ENCODE peak calls at places on chromosomes 12 and 14, in five cellular contexts. One of them, this sample, is unnamed.

GRCh38 chr12:53961025-53961761 is 6.5 kb downstream of the HOXC12 start:
- DNase-seq in neural crest cell: no peak
- DNase-seq in mucosa of descending colon: no peak
- DNase-seq in T-cell: no peak
- DNase-seq in tibial artery: no peak
- DNase-seq in this sample: no peak

GRCh38 chr12:47808574-47809380 is 10.9 kb downstream of the HDAC7 start:
- DNase-seq in neural crest cell: no peak
- DNase-seq in mucosa of descending colon: peak
- DNase-seq in T-cell: no peak
- DNase-seq in tibial artery: no peak
- DNase-seq in this sample: peak

GRCh38 chr14:58133739-58134138 is 18.3 kb downstream of the ARMH4 start:
- DNase-seq in neural crest cell: no peak
- DNase-seq in mucosa of descending colon: no peak
- DNase-seq in T-cell: no peak
- DNase-seq in tibial artery: no peak
- DNase-seq in this sample: no peak

GRCh38 chr14:66141733-66142132 is 344.4 kb upstream of the CCDC196 start:
- DNase-seq in neural crest cell: no peak
- DNase-seq in mucosa of descending colon: no peak
- DNase-seq in T-cell: no peak
- DNase-seq in tibial artery: no peak
- DNase-seq in this sample: no peak

GRCh38 chr12:126247936-126248335 is 1182.7 kb downstream of the AACS start:
- DNase-seq in neural crest cell: no peak
- DNase-seq in mucosa of descending colon: no peak
- DNase-seq in T-cell: no peak
- DNase-seq in tibial artery: no peak
- DNase-seq in this sample: no peak

GRCh38 chr12:113874999-113875561 is 91.0 kb downstream of the RBM19 start:
- DNase-seq in neural crest cell: no peak
- DNase-seq in mucosa of descending colon: no peak
- DNase-seq in T-cell: no peak
- DNase-seq in tibial artery: no peak
- DNase-seq in this sample: no peak

GRCh38 chr12:67424784-67425183 is 155.6 kb downstream of the CAND1 start:
- DNase-seq in neural crest cell: no peak
- DNase-seq in mucosa of descending colon: no peak
- DNase-seq in T-cell: no peak
- DNase-seq in tibial artery: no peak
- DNase-seq in this sample: no peak

GRCh38 chr14:98171654-98172053 is 1100.3 kb downstream of the BCL11B start:
- DNase-seq in neural crest cell: no peak
- DNase-seq in mucosa of descending colon: no peak
- DNase-seq in T-cell: no peak
- DNase-seq in tibial artery: no peak
- DNase-seq in this sample: no peak

GRCh38 chr12:121005346-121005815 is 10.9 kb downstream of the C12orf43 start:
- DNase-seq in neural crest cell: peak
- DNase-seq in mucosa of descending colon: peak
- DNase-seq in T-cell: peak
- DNase-seq in tibial artery: no peak
- DNase-seq in this sample: peak

GRCh38 chr14:102352213-102352612 is 10.5 kb downstream of the CINP start:
- DNase-seq in neural crest cell: no peak
- DNase-seq in mucosa of descending colon: no peak
- DNase-seq in T-cell: no peak
- DNase-seq in tibial artery: no peak
- DNase-seq in this sample: no peak

GRCh38 chr14:99322731-99323599 is 51.0 kb upstream of the BCL11B start:
- DNase-seq in neural crest cell: no peak
- DNase-seq in mucosa of descending colon: no peak
- DNase-seq in T-cell: no peak
- DNase-seq in tibial artery: no peak
- DNase-seq in this sample: no peak

GRCh38 chr12:77496714-77497113 is 334.0 kb upstream of the NAV3 start:
- DNase-seq in neural crest cell: no peak
- DNase-seq in mucosa of descending colon: no peak
- DNase-seq in T-cell: no peak
- DNase-seq in tibial artery: no peak
- DNase-seq in this sample: no peak

GRCh38 chr14:61026523-61026922 is 45.5 kb downstream of the SLC38A6 start:
- DNase-seq in neural crest cell: no peak
- DNase-seq in mucosa of descending colon: no peak
- DNase-seq in T-cell: no peak
- DNase-seq in tibial artery: no peak
- DNase-seq in this sample: no peak

GRCh38 chr14:67934087-67934486 is 114.5 kb downstream of the RAD51B start:
- DNase-seq in neural crest cell: peak
- DNase-seq in mucosa of descending colon: no peak
- DNase-seq in T-cell: no peak
- DNase-seq in tibial artery: no peak
- DNase-seq in this sample: no peak

GRCh38 chr12:95480230-95480629 is 6.3 kb downstream of the METAP2 start:
- DNase-seq in neural crest cell: no peak
- DNase-seq in mucosa of descending colon: no peak
- DNase-seq in T-cell: no peak
- DNase-seq in tibial artery: no peak
- DNase-seq in this sample: no peak

GRCh38 chr12:64088431-64089349 is 133.4 kb downstream of the KICS2 start:
- DNase-seq in neural crest cell: no peak
- DNase-seq in mucosa of descending colon: no peak
- DNase-seq in T-cell: no peak
- DNase-seq in tibial artery: peak
- DNase-seq in this sample: peak

GRCh38 chr12:92943482-92944250 is 14.6 kb upstream of the EEA1 start:
- DNase-seq in neural crest cell: no peak
- DNase-seq in mucosa of descending colon: no peak
- DNase-seq in T-cell: no peak
- DNase-seq in tibial artery: no peak
- DNase-seq in this sample: no peak

GRCh38 chr12:44377443-44378160 is 498.5 kb downstream of the NELL2 start:
- DNase-seq in neural crest cell: no peak
- DNase-seq in mucosa of descending colon: no peak
- DNase-seq in T-cell: no peak
- DNase-seq in tibial artery: no peak
- DNase-seq in this sample: no peak

GRCh38 chr14:59406454-59407245 is 58.5 kb downstream of the GPR135 start:
- DNase-seq in neural crest cell: no peak
- DNase-seq in mucosa of descending colon: no peak
- DNase-seq in T-cell: no peak
- DNase-seq in tibial artery: no peak
- DNase-seq in this sample: no peak

GRCh38 chr12:5301539-5301938 is 130.4 kb upstream of the NTF3 start:
- DNase-seq in neural crest cell: no peak
- DNase-seq in mucosa of descending colon: no peak
- DNase-seq in T-cell: no peak
- DNase-seq in tibial artery: no peak
- DNase-seq in this sample: no peak

GRCh38 chr12:26523708-26524150 is 309.3 kb downstream of the ITPR2 start:
- DNase-seq in neural crest cell: no peak
- DNase-seq in mucosa of descending colon: peak
- DNase-seq in T-cell: peak
- DNase-seq in tibial artery: peak
- DNase-seq in this sample: peak

GRCh38 chr14:21913759-21914158 is 240.1 kb upstream of the OR4E1 start:
- DNase-seq in neural crest cell: peak
- DNase-seq in mucosa of descending colon: peak
- DNase-seq in T-cell: peak
- DNase-seq in tibial artery: peak
- DNase-seq in this sample: peak

GRCh38 chr14:103626150-103626850 is 2.7 kb upstream of the KLC1 start:
- DNase-seq in neural crest cell: no peak
- DNase-seq in mucosa of descending colon: peak
- DNase-seq in T-cell: no peak
- DNase-seq in tibial artery: no peak
- DNase-seq in this sample: no peak

GRCh38 chr14:52325632-52326031 is 11.5 kb downstream of the PTGER2 start:
- DNase-seq in neural crest cell: no peak
- DNase-seq in mucosa of descending colon: no peak
- DNase-seq in T-cell: no peak
- DNase-seq in tibial artery: no peak
- DNase-seq in this sample: no peak

GRCh38 chr14:68975667-68976066 is 3.4 kb downstream of the ACTN1 start:
- DNase-seq in neural crest cell: no peak
- DNase-seq in mucosa of descending colon: no peak
- DNase-seq in T-cell: no peak
- DNase-seq in tibial artery: no peak
- DNase-seq in this sample: no peak

GRCh38 chr14:38257500-38257899 is 1.6 kb upstream of the CLEC14A start:
- DNase-seq in neural crest cell: no peak
- DNase-seq in mucosa of descending colon: no peak
- DNase-seq in T-cell: no peak
- DNase-seq in tibial artery: no peak
- DNase-seq in this sample: no peak

GRCh38 chr12:100668939-100669536 is 95.6 kb downstream of the GAS2L3 start:
- DNase-seq in neural crest cell: peak
- DNase-seq in mucosa of descending colon: peak
- DNase-seq in T-cell: no peak
- DNase-seq in tibial artery: peak
- DNase-seq in this sample: no peak

This sample was measured in CD14-positive monocyte.